ENCODE peak calls at places on chromosomes 6 and 20, in four cellular contexts. G is fibroblast of pulmonary artery, S is T-cell, D is activated gamma-delta T cell. R is an unnamed sample.

GRCh38 chr20:49398401-49399144 is 83.9 kb downstream of the KCNB1 start:
- DNase-seq in G (no peak), S (no peak), D (no peak), R (no peak)

GRCh38 chr6:8079116-8079515 is 14.9 kb upstream of the BLOC1S5 start:
- DNase-seq in G (no peak), S (no peak), D (no peak), R (no peak)

GRCh38 chr20:37523012-37523391 is 2.0 kb downstream of the NNAT start:
- DNase-seq in G (no peak), S (no peak), D (no peak), R (no peak)

GRCh38 chr6:159255434-159255951 is 86.3 kb downstream of the FNDC1 start:
- DNase-seq in G (no peak), S (no peak), D (no peak), R (no peak)

GRCh38 chr20:36062799-36063198 is 91.7 kb upstream of the EPB41L1 start:
- DNase-seq in G (no peak), S (no peak), D (no peak), R (no peak)

GRCh38 chr20:32964575-32964974 is 39.7 kb downstream of the SUN5 start:
- DNase-seq in G (no peak), S (no peak), D (no peak), R (no peak)

GRCh38 chr6:74656442-74656841 is 549.4 kb downstream of the COL12A1 start:
- DNase-seq in G (no peak), S (no peak), D (no peak), R (no peak)

GRCh38 chr6:115310156-115310555 is 750.5 kb downstream of the FRK start:
- DNase-seq in G (no peak), S (no peak), D (no peak), R (no peak)

R was measured in astrocyte of the hippocampus.